ENCODE peak calls at places on chromosomes 5 and 9, in four cellular contexts. H, Z, N and J are unnamed samples.

GRCh38 chr5:109936996-109937395 is 247.3 kb downstream of the MAN2A1 start:
- DNase-seq in H (no peak), Z (no peak), N (no peak), J (no peak)

GRCh38 chr5:124790261-124790894 is 43.9 kb upstream of the ZNF608 start:
- DNase-seq in Z (peak; percentile 50), H (no peak), N (no peak), J (no peak)

GRCh38 chr5:96790851-96791513 is 16.8 kb downstream of the ERAP1 start:
- DNase-seq in H (no peak), N (no peak), Z (peak; percentile 53), J (no peak)

GRCh38 chr5:178205010-178205748 is 846 bp downstream of the HNRNPAB start:
- DNase-seq in N (peak; percentile 72), H (peak; percentile 82), Z (peak; percentile 76), J (peak; percentile 88)

GRCh38 chr5:151284392-151284967 is 19.1 kb downstream of the SLC36A3 start:
- DNase-seq in Z (no peak), N (no peak), H (peak; percentile 70), J (no peak)

GRCh38 chr9:35611230-35611797 is 6.3 kb downstream of the TESK1 start:
- DNase-seq in Z (peak; percentile 58), N (no peak), H (peak; percentile 80), J (peak; percentile 64)

GRCh38 chr5:137757634-137758033 is 3.5 kb upstream of the HNRNPA0 start:
- DNase-seq in H (no peak), N (no peak), Z (no peak), J (no peak)

GRCh38 chr5:136802382-136802781 is 437.0 kb upstream of the TRPC7 start:
- DNase-seq in Z (peak; percentile 56), H (peak; percentile 41), N (peak; percentile 14), J (no peak)

GRCh38 chr9:124381073-124381945 is 33.9 kb downstream of the PSMB7 start:
- DNase-seq in H (no peak), N (no peak), Z (no peak), J (no peak)

GRCh38 chr9:36725777-36726356 is 153.2 kb downstream of the MELK start:
- DNase-seq in H (peak; percentile 68), N (no peak), Z (no peak), J (no peak)

GRCh38 chr5:151258771-151259170 is 5.8 kb downstream of the GM2A start:
- DNase-seq in Z (no peak), N (no peak), H (no peak), J (no peak)

DNA sequence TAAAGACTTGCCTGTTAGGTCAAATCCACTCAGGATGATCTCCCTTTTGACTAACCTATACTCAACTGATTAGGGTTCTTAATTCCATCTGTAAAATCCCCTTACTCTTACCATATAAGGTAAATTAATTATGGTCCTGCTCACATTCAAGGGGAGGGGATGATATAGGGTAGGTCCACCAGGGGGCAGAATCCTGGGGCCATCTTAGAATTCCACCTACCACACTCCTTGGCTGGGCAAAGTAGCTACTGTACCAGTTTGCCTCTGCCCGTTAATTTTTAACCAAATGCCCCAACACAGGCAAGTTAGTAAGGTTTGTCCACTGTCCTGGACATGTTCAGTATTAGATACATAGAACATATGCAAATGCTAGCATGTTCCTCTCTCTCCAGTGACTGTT is 262.4 kb downstream of the SEMA5A start:
- DNase-seq in H (peak; percentile 24), N (no peak), Z (no peak), J (no peak)
- TF ChIP-seq CTCF in H (peak; percentile 50), N (no peak), Z (no peak), J (no peak)

GRCh38 chr9:93909242-93909616 is 45.9 kb downstream of the BARX1 start:
- DNase-seq in Z (no peak), N (no peak), H (no peak), J (no peak)

GRCh38 chr9:93907551-93908199 is 47.5 kb downstream of the BARX1 start:
- DNase-seq in Z (no peak), N (no peak), H (no peak), J (peak; percentile 1)

GRCh38 chr9:93910196-93910595 is 45.0 kb downstream of the BARX1 start:
- DNase-seq in Z (no peak), H (no peak), N (no peak), J (no peak)

GRCh38 chr9:93910598-93910997 is 44.6 kb downstream of the BARX1 start:
- DNase-seq in Z (no peak), H (peak; percentile 24), N (no peak), J (no peak)

DNA sequence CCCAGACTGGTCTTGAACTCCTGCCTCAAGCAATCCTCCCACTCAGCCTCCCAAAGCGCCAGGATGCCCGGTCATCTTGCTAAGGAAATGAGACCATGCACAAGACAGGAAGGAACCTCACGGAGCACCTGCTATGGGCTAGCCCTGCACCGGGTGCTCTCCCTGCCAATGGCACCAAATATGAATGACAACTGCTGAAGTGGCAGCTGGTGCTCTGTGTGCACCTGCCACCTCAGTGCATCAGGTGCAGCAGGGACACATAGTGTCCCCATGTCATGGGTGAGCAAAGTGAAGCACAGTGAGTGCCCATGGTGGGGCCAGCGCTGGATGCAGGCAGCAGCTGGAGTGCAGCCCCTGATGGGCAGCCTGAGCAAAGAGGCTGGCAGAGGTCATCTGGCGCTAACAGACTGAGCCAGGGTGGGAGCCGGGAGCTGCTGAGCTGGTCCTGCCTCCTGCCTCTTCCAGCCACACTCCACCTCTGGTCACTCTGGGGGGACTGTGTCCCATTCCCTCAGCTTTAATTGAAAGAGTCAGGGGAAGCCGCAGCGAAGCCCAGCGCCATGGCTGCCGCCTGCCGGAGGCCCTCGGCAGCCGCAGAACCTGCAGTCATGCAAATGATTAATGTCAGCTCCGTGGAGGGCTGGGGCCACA is 46.4 kb downstream of the BARX1 start:
- DNase-seq in Z (no peak), N (no peak), H (no peak), J (no peak)
- TF ChIP-seq CTCF in Z (no peak), N (no peak), H (no peak), J (no peak)

GRCh38 chr5:131491749-131492148 is 143.3 kb downstream of the RAPGEF6 start:
- DNase-seq in Z (peak; percentile 19), N (no peak), H (no peak), J (no peak)

GRCh38 chr5:131495536-131496399 is 139.3 kb downstream of the RAPGEF6 start:
- DNase-seq in N (no peak), H (no peak), Z (no peak), J (no peak)

DNA sequence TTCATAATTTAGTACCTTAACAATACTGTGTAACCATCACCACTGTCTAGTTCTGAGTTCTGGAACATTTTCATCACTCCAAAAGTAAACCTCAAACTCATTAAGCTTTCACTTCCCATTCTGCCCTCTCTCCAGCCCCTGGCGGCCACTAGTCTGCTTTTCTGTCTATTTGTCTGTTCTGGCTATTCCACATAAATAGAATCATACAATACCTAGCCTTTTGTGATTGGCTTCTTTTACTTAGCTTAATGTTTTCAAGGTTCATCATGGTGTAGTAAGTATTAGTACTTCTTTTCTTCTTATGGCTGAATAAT is 138.7 kb downstream of the RAPGEF6 start:
- DNase-seq in N (no peak), Z (no peak), H (no peak), J (no peak)
- TF ChIP-seq CTCF in N (no peak), Z (no peak), H (no peak), J (no peak)

GRCh38 chr9:76403352-76403751 is 9.1 kb upstream of the RFK start:
- DNase-seq in N (no peak), H (peak; percentile 11), Z (peak; percentile 90), J (no peak)
- TF ChIP-seq CTCF in N (peak; percentile 49), H (no peak), Z (peak; percentile 68), J (peak; percentile 39)

GRCh38 chr5:91357012-91357634 is 26.0 kb downstream of the ARRDC3 start:
- DNase-seq in H (peak; percentile 20), Z (no peak), N (peak; percentile 36), J (no peak)
- TF ChIP-seq CTCF in H (no peak), Z (no peak), N (no peak), J (no peak)

GRCh38 chr5:35598707-35599370 is 18.8 kb upstream of the SPEF2 start:
- DNase-seq in H (peak; percentile 77), N (no peak), Z (no peak), J (no peak)
- TF ChIP-seq CTCF in H (peak; percentile 77), N (no peak), Z (no peak), J (no peak)

GRCh38 chr5:72281430-72281763 is 38.6 kb downstream of the MRPS27 start:
- DNase-seq in N (no peak), Z (no peak), H (no peak), J (no peak)

GRCh38 chr5:72283358-72283757 is 36.7 kb downstream of the MRPS27 start:
- DNase-seq in N (no peak), Z (peak; percentile 35), H (no peak), J (no peak)

GRCh38 chr5:72282878-72283277 is 37.2 kb downstream of the MRPS27 start:
- DNase-seq in H (no peak), N (no peak), Z (peak; percentile 68), J (no peak)

GRCh38 chr5:72281764-72282499 is 38.1 kb downstream of the MRPS27 start:
- DNase-seq in N (no peak), Z (peak; percentile 92), H (no peak), J (no peak)

DNA sequence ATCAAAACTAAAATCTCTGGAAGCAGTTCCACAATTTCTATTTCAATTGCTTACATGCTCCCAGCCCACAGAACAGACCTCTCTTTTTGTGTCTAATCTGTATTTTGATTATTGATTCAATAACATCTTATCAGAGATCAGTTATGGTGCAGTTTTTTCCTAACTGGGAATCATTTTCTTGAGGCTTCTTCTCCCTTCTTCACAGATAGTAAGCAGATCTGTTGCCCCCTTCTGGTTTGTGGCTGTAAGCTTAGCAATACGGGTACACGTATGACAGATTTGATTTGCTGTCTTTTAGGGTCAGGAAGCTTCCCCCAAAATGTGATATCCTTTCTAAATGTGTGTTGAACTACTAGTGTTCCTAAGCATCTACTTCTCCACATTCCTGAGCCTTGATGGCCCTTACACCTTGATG is 39.4 kb downstream of the MRPS27 start:
- DNase-seq in Z (peak; percentile 66), N (no peak), H (peak; percentile 68), J (no peak)
- TF ChIP-seq CTCF in Z (peak; percentile 69), N (peak; percentile 43), H (peak; percentile 64), J (peak; percentile 38)

GRCh38 chr9:104386020-104386419 is 118.0 kb upstream of the OR13F1 start:
- DNase-seq in N (no peak), Z (no peak), H (no peak), J (no peak)

GRCh38 chr9:104388071-104388470 is 116.0 kb upstream of the OR13F1 start:
- DNase-seq in Z (no peak), H (no peak), N (no peak), J (no peak)

GRCh38 chr9:104386425-104387069 is 117.5 kb upstream of the OR13F1 start:
- DNase-seq in N (no peak), H (peak; percentile 71), Z (peak; percentile 65), J (no peak)
- TF ChIP-seq CTCF in N (peak; percentile 41), H (peak; percentile 77), Z (peak; percentile 81), J (peak; percentile 55)